ENCODE peak calls at places on chromosomes 2 and 18, in seven cellular contexts. L is HEK293T; A is stimulated activated CD4-positive, alpha-beta T cell treated with anti-CD3 and anti-CD28 coated beads, Interleukin-1b, Interleukin-23, amount 100 ng/mL, for 1 hour; W is GM10248; U is cardiac fibroblast; Q is activated CD8-positive, alpha-beta memory T cell treated with anti-CD3 and anti-CD28 coated beads, Interleukin-2, amount 50 U/mL, for 48 hours; R is neural progenitor cell. K is an unnamed sample.

GRCh38 chr2:39512434-39512935 is 75.4 kb upstream of the MAP4K3 start:
- DNase-seq in L (no peak), A (no peak), W (no peak), U (no peak), Q (no peak), R (no peak), K (no peak)

GRCh38 chr2:127043367-127044164 is 63.4 kb downstream of the BIN1 start:
- DNase-seq in L (no peak), A (no peak), W (no peak), U (no peak), Q (peak; percentile 23), R (no peak), K (no peak)

GRCh38 chr2:238864207-238865014 is 16.5 kb downstream of the TWIST2 start:
- DNase-seq in L (peak; percentile 63), A (peak; percentile 2), W (no peak), U (peak; percentile 98), Q (peak; percentile 75), R (peak; percentile 80), K (peak; percentile 96)

GRCh38 chr18:28728891-28729290 is 552.0 kb upstream of the CDH2 start:
- DNase-seq in L (no peak), A (no peak), W (no peak), U (peak; percentile 73), Q (no peak), R (no peak), K (no peak)

GRCh38 chr2:20583425-20583881 is 67.4 kb downstream of the HS1BP3 start:
- DNase-seq in L (no peak), A (no peak), W (no peak), U (no peak), Q (no peak), R (no peak), K (no peak)

GRCh38 chr2:65436825-65437221 is 4.4 kb upstream of the SPRED2 start:
- DNase-seq in L (no peak), A (no peak), W (peak; percentile 84), U (no peak), Q (peak; percentile 68), R (peak; percentile 65), K (no peak)

GRCh38 chr2:120865656-120866055 is 130.0 kb downstream of the GLI2 start:
- DNase-seq in L (no peak), A (no peak), W (no peak), U (no peak), Q (no peak), R (no peak), K (no peak)

GRCh38 chr2:186883666-186884065 is 34.7 kb upstream of the ZSWIM2 start:
- DNase-seq in L (no peak), A (no peak), W (no peak), U (peak; percentile 70), Q (no peak), R (no peak), K (no peak)

GRCh38 chr2:204743368-204743960 is 198.2 kb downstream of the PARD3B start:
- DNase-seq in L (no peak), A (no peak), W (no peak), U (no peak), Q (no peak), R (no peak), K (peak; percentile 13)

GRCh38 chr2:156626931-156627330 is 190.8 kb downstream of the GPD2 start:
- DNase-seq in L (no peak), A (no peak), W (no peak), U (no peak), Q (no peak), R (no peak), K (no peak)

K was measured in stromal cell of bone marrow.